ENCODE peak calls at places on chromosome 9, in six cellular contexts. V, P, M, Q, W and A are unnamed samples. For H3K36me3 and H3K27me3, the result is how much of the 10 kb centered on the place peaks cover.

GRCh38 chr9:95167998-95168397 is 149.5 kb downstream of the FANCC start:
- DNase-seq in V (peak), P (peak), M (peak), Q (peak), W (peak), A (peak)

GRCh38 chr9:89528131-89528530 is 30.2 kb upstream of the SEMA4D start:
- DNase-seq in V (no peak), P (no peak), M (no peak), Q (no peak), W (no peak), A (no peak)

GRCh38 chr9:101504188-101504587 is 29.5 kb upstream of the RNF20 start:
- DNase-seq in V (no peak), P (no peak), M (no peak), Q (no peak), W (no peak), A (no peak)

GRCh38 chr9:36401179-36401740 is 1.2 kb upstream of the RNF38 start:
- DNase-seq in V (peak), P (peak), M (peak), Q (peak), W (peak), A (peak)

GRCh38 chr9:130387398-130387797 is 57.4 kb upstream of the ASS1 start:
- DNase-seq in V (no peak), P (no peak), M (no peak), Q (no peak), W (no peak), A (no peak)

GRCh38 chr9:114225534-114226288 is 70.4 kb downstream of the COL27A1 start:
- DNase-seq in V (no peak), P (peak), M (peak), Q (no peak), W (no peak), A (no peak)

GRCh38 chr9:28770827-28771226 is 1197.5 kb upstream of the C9orf72 start:
- DNase-seq in V (no peak), P (no peak), M (no peak), Q (no peak), W (no peak), A (no peak)

GRCh38 chr9:130197888-130198287 is 25.7 kb downstream of the NCS1 start:
- DNase-seq in V (no peak), P (no peak), M (no peak), Q (no peak), W (no peak), A (peak)

DNA sequence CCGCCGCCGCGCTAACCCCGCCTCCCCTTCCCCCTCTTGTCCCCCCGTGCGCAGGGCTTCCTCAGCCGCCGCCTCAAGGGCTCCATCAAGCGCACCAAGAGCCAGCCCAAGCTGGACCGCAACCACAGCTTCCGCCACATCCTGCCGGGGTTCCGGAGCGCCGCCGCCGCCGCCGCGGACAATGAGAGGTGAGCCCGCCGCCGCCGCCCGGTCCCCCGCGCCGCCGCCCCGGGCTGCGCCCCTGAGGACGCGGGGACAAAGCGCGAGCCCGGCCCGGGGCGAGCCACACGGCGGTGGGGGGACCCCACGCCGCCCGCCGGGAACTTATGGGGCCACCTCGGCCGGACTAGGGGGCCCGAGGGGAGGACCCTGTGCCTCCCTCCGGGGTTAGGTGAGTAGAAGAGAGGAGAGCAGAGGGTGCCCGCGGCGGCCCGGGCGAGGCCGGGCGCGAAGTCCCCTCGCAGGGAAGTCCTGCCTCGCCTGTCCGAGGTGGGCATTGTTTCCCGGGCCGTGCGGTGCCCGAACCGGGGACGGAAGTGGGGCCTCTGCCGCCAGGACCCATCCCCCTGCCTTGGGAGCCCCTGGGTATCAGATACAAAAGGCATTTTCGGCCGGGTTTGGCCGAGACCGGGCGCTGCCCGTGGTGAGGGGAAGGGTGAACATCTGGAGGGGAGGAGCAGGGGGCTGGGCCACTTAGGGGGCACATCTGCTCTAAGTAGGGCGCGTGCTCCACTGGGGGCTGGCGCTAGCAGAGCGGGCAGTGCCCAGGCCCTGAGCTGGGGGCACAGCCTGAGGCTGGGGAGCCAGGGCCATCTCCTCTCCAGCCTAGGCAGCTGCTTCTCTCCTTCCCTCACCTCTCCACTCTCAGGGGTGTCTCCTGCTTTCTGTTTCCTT is 48.1 kb downstream of the DAB2IP start:
- DNase-seq in V (peak), P (peak), M (peak), Q (peak), W (no peak), A (peak)
- H3K4me3 ChIP-seq in V (peak), P (peak), M (peak), Q (peak), W (peak), A (peak)

GRCh38 chr9:133505186-133505830 is 19.5 kb downstream of the MYMK start:
- DNase-seq in V (no peak), P (peak), M (no peak), Q (no peak), W (no peak), A (no peak)
- H3K36me3 ChIP-seq in V (under half), P (under half), M (under half), Q (under half), W (under half), A (under half)

GRCh38 chr9:109166171-109166770 is 778 bp downstream of the FRRS1L start:
- DNase-seq in V (no peak), P (no peak), M (no peak), Q (no peak), W (no peak), A (peak)
- H3K27me3 ChIP-seq in V (under half), P (half or more), M (under half), Q (under half), W (under half), A (under half)

GRCh38 chr9:115687356-115687755 is 466.2 kb upstream of the PAPPA start:
- DNase-seq in V (no peak), P (no peak), M (no peak), Q (no peak), W (no peak), A (no peak)
- H3K4me3 ChIP-seq in V (no peak), P (no peak), M (no peak), Q (no peak), W (no peak), A (no peak)

GRCh38 chr9:37582548-37583157 is 6.5 kb upstream of the FBXO10 start:
- DNase-seq in V (peak), P (peak), M (peak), Q (no peak), W (peak), A (no peak)
- H3K36me3 ChIP-seq in V (half or more), P (half or more), M (under half), Q (under half), W (under half), A (under half)